ENCODE peak calls at places on chromosome 10, in four cellular contexts. O, L, V and Z are unnamed samples.

GRCh38 chr10:48439581-48440041 is 133.1 kb downstream of the MAPK8 start:
- DNase-seq in V (no peak), L (no peak), O (no peak), Z (no peak)

GRCh38 chr10:111076191-111076681 is 593 bp upstream of the ADRA2A start:
- DNase-seq in O (peak; percentile 49), L (peak; percentile 74), V (peak; percentile 25), Z (peak; percentile 21)

GRCh38 chr10:104274762-104275721 is 6.1 kb downstream of the GSTO2 start:
- DNase-seq in V (peak; percentile 37), L (peak; percentile 76), O (peak; percentile 67), Z (peak; percentile 28)

GRCh38 chr10:71753960-71754505 is 19.3 kb downstream of the VSIR start:
- DNase-seq in O (no peak), L (no peak), V (no peak), Z (no peak)

GRCh38 chr10:1548146-1548545 is 189.2 kb downstream of the ADARB2 start:
- DNase-seq in O (no peak), V (no peak), L (no peak), Z (no peak)

GRCh38 chr10:5442056-5442989 is 30.0 kb downstream of the NET1 start:
- DNase-seq in L (peak; percentile 90), O (peak; percentile 66), V (peak; percentile 61), Z (no peak)

GRCh38 chr10:15439381-15439837 is 68.3 kb upstream of the FAM171A1 start:
- DNase-seq in O (no peak), V (no peak), L (no peak), Z (no peak)

GRCh38 chr10:35700490-35700887 is 58.4 kb upstream of the FZD8 start:
- DNase-seq in L (no peak), O (no peak), V (no peak), Z (no peak)

GRCh38 chr10:129770286-129770685 is 193.8 kb downstream of the EBF3 start:
- DNase-seq in L (no peak), V (no peak), O (no peak), Z (no peak)

GRCh38 chr10:91201213-91201996 is 19.1 kb upstream of the PCGF5 start:
- DNase-seq in O (peak; percentile 80), V (no peak), L (no peak), Z (no peak)

GRCh38 chr10:44854693-44855350 is 56.3 kb upstream of the TMEM72 start:
- DNase-seq in V (peak; percentile 55), L (no peak), O (no peak), Z (no peak)

GRCh38 chr10:71213761-71214440 is 1.5 kb downstream of the UNC5B start:
- DNase-seq in V (no peak), L (no peak), O (no peak), Z (no peak)

GRCh38 chr10:79053481-79054202 is 15.1 kb upstream of the ZMIZ1 start:
- DNase-seq in O (no peak), V (no peak), L (no peak), Z (no peak)

GRCh38 chr10:31581741-31582323 is 262.8 kb downstream of the ZEB1 start:
- DNase-seq in V (no peak), O (peak; percentile 10), L (no peak), Z (no peak)

GRCh38 chr10:114357591-114357990 is 46.7 kb downstream of the AFAP1L2 start:
- DNase-seq in L (no peak), V (no peak), O (no peak), Z (no peak)

GRCh38 chr10:113856563-113856962 is 2.1 kb downstream of the NHLRC2 start:
- DNase-seq in L (no peak), V (no peak), O (no peak), Z (no peak)

GRCh38 chr10:97782455-97783228 is 10.8 kb upstream of the SFRP5 start:
- DNase-seq in L (no peak), V (no peak), O (no peak), Z (no peak)